ENCODE peak calls at places on chromosomes 1 and 21, in ten cellular contexts. G is left ventricle myocardium inferior; C is endodermal cell; Z is right lobe of liver; Q is body of pancreas; T is gastrocnemius medialis; E is tibial nerve; R is CD8-positive, alpha-beta T cell; X is lung; K is A549. U is an unnamed sample. For H3K4me1, the result is how much of the 10 kb centered on the place peaks cover.

GRCh38 chr1:25692560-25692959 is 76.0 kb downstream of the MAN1C1 start:
- DNase-seq in Q (peak), Z (no peak), G (no peak), C (peak), R (no peak), X (no peak), E (no peak), K (peak), T (no peak), U (peak)

GRCh38 chr21:21673959-21674358 is 675.8 kb downstream of the NCAM2 start:
- DNase-seq in K (no peak), Q (no peak), E (no peak), C (no peak), Z (no peak), R (no peak), G (no peak), T (no peak), X (no peak), U (no peak)

GRCh38 chr1:15937706-15938168 is 38.2 kb downstream of the ZBTB17 start:
- DNase-seq in R (no peak), K (no peak), X (no peak), G (no peak), Z (no peak), T (no peak), Q (no peak), E (no peak), C (peak), U (peak)

GRCh38 chr1:234970731-234971476 is 157.7 kb downstream of the TOMM20 start:
- DNase-seq in G (peak), R (no peak), E (peak), X (peak), C (peak), T (peak), K (no peak), Z (peak), Q (peak), U (peak)

GRCh38 chr1:48207536-48208075 is 14.9 kb upstream of the SLC5A9 start:
- DNase-seq in G (no peak), Q (no peak), T (no peak), X (no peak), K (no peak), E (no peak), Z (no peak), C (peak), R (no peak), U (no peak)

GRCh38 chr1:89900791-89901708 is 80.2 kb downstream of the LRRC8D start:
- DNase-seq in Z (no peak), G (no peak), E (no peak), K (no peak), R (no peak), T (no peak), X (no peak), C (no peak), Q (no peak), U (no peak)

GRCh38 chr1:154429118-154429517 is 24.0 kb downstream of the IL6R start:
- DNase-seq in E (no peak), Z (no peak), G (no peak), R (no peak), T (no peak), C (peak), Q (no peak), K (no peak), X (no peak), U (no peak)

GRCh38 chr1:91278754-91279153 is 125.9 kb downstream of the HFM1 start:
- DNase-seq in Q (no peak), G (no peak), C (peak), Z (no peak), R (no peak), E (no peak), T (no peak), K (peak), X (no peak), U (no peak)

GRCh38 chr1:88566615-88567387 is 117.3 kb upstream of the PKN2 start:
- DNase-seq in T (no peak), C (no peak), K (no peak), R (no peak), Z (no peak), G (no peak), X (no peak), Q (no peak), E (no peak), U (no peak)

GRCh38 chr1:162984699-162985098 is 84.5 kb upstream of the RGS4 start:
- DNase-seq in X (no peak), R (no peak), G (no peak), E (no peak), C (no peak), K (no peak), T (no peak), Q (no peak), Z (no peak), U (no peak)

GRCh38 chr21:44813727-44814126 is 4.1 kb downstream of the SUMO3 start:
- DNase-seq in E (no peak), T (no peak), Q (no peak), K (no peak), G (no peak), C (no peak), Z (no peak), X (no peak), R (no peak), U (no peak)

GRCh38 chr1:77686784-77687518 is 4.5 kb upstream of the ZZZ3 start:
- DNase-seq in Z (no peak), C (peak), X (no peak), K (no peak), T (no peak), Q (no peak), G (no peak), E (no peak), R (no peak), U (no peak)
- H3K4me3 ChIP-seq in Z (no peak), C (no peak), X (no peak), K (no peak), T (no peak), Q (no peak), G (no peak), E (no peak), R (no peak), U (no peak)

DNA sequence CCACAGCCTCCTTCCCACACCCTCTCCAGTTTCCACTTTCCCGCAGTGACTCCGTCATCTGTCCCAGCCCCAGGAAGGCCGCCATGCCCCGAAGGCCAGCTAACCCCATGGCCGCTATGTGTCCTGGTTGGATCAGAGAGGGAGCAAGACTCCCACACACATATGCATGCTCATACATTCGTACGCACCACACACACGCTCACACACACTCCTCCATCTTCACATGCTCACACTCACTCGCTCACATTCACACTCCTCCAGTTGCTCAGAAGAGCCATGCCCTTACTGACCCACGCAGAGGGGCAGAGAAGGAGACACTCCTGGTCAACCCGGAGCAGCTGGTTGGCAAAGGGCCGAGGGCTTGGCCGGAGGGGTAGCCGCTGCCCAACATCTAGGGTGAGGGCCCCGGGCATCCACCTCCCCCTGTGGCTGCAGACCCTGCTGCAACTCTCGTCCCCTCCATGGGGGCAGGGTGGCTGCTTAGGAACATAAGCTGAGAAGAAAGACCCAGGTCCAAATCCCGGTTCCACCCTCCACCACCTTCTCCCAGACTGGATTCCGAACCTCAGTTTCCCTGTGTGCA is 122.3 kb upstream of the SLC25A33 start:
- DNase-seq in Z (no peak), G (no peak), T (no peak), C (no peak), K (no peak), R (no peak), X (no peak), Q (no peak), E (no peak), U (no peak)
- H3K4me1 ChIP-seq in Z (under half), G (under half), T (under half), C (under half), K (under half), R (under half), X (under half), Q (under half), E (under half), U (under half)

DNA sequence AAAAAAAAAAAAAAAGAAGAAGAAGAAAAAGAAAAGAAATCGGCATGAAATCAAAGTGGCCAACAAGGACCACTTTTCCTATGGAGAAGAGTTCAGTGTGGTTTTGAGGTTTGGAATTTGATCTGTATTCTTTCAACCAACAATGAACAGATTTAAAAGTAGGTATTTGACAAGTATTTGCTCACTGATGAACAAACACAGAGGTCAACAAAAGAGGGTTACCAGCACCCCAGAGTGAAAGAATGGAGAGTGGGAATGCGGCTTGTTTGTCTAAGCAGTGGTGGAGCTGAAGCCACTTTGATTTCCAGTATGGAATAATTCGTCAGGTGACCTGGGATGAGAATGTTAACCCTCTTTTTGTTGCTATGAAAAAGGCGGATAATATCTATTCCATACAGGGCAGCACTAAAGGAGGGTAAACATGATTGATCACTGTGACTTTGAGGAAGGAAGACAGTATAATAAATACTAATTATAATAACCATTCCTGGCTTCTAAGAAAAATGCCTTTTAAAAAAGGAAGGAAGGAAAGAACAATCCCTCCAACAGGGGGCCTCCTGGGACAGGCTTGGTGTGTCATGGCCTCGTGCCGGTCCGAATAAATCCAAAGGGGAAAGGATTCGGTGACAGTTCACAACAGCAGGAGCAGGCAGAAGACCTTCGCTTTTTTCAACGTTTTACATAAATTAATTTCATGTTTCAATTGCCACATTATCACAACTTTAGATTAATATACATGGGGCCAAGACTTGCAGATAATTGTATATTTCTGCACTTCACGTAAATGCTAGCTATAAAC is 37.2 kb upstream of the SIM2 start:
- DNase-seq in G (no peak), T (no peak), K (peak), E (no peak), R (no peak), Z (peak), C (peak), X (no peak), Q (peak), U (peak)
- TF ChIP-seq CTCF in G (peak), T (peak), K (peak), E (peak), R (no peak), Z (peak), C (peak), X (no peak), Q (peak), U (peak)

DNA sequence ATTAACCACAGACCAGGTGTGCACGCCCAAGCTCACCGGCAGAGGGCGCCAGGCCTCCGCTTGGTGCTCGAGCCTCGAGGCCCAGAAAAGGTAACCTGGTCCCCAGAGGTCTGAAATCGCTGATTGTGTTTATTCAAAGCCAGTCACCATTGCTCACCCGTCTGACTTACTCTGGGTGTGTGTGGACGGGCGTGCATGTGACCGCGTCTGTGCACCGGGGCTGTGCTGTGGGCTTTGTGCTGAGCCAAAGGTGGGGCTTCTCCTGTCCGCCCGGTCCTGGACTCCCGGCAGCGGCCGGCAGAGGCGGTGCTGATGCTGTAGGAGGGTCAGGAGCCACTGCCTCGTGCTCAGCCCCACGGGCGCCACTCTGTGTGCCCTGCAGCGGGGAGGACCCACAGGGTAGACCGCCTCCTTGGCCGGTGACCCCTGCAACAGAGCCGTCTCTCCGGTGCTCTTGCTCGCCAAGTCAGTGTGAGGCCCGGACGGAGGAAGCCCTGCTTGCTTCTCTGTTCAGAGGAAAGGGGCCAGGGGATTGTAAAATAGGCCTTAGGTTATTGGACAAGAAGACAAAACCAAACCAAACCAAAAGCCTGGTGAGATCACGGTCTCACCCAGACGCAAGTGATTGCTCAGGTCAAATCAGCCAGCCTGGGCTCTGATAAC is 32.0 kb upstream of the BTG2 start:
- DNase-seq in X (peak), Z (peak), C (peak), Q (peak), K (peak), E (peak), G (peak), T (peak), R (peak), U (peak)
- H3K4me3 ChIP-seq in X (no peak), Z (peak), C (no peak), Q (no peak), K (no peak), E (no peak), G (peak), T (peak), R (peak), U (no peak)

DNA sequence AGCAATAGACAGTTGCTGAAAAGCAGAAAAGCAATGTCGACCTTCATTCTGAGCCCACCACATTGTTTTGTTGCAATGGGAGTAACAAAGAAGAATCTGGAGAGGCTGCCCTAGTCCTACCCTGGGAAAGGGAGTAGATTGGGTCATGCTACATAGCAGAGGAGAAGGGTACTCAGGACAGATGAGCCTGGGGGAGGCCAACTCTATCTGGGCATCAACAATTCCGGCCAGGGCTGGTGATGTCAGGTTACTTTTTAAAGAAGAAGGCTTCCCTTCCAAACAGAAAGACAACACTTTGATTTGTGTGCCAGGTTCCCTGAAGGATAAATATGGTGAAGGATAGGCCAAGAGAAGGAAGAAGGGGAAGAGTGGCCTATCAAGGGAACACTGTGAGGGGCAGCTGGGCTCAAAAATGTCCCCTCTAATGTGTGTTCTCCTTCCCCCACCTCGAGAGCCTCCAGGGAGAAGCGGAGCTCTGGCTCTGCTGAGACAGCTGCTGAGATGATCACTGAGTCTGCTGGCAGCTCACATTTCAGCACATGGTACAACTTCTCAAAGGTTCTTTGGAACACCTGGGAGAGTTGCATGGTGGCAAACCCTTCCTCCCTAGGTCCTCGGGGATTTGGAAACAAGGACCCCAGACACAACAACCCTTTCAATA is 3.2 kb upstream of the ADIPOR1 start:
- DNase-seq in X (no peak), G (no peak), E (no peak), Z (no peak), T (peak), Q (no peak), K (no peak), R (no peak), C (no peak), U (no peak)
- H3K4me1 ChIP-seq in X (under half), G (half or more), E (under half), Z (under half), T (half or more), Q (under half), K (under half), R (under half), C (under half), U (under half)

DNA sequence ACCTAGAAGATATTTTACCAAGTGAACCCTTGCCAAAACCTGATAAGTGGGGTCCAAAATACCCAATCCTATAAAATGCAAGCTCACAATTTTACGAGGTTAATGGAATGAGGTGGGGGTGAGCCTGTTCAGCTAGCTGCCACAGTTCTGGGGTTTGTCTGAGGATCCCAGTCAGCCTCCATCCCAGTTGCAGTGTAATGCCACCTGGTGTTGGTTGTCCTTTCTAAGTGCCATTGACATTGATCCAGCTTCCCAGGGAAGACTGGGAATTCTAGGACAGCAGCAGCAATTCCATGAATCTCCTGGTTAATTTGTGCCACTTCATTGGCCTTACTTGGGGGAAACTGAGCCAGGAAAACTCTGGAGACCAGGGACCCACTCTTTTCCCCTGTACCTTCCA is 298.3 kb downstream of the RWDD3 start:
- DNase-seq in X (no peak), Q (peak), Z (no peak), R (no peak), T (no peak), K (no peak), G (no peak), C (peak), E (no peak), U (peak)
- TF ChIP-seq CTCF in X (no peak), Q (no peak), Z (no peak), R (no peak), T (no peak), K (no peak), G (no peak), C (peak), E (no peak), U (no peak)

GRCh38 chr1:84301759-84302380 is 362 bp downstream of the SAMD13 start:
- DNase-seq in E (no peak), R (no peak), K (no peak), G (no peak), T (no peak), Q (no peak), X (no peak), Z (no peak), C (no peak), U (no peak)
- H3K4me3 ChIP-seq in E (no peak), R (peak), K (peak), G (peak), T (peak), Q (no peak), X (no peak), Z (no peak), C (no peak), U (no peak)

U was measured in Caco-2.